ENCODE peak calls at places on chromosomes 13 and 19, in seven cellular contexts. I is astrocyte of the cerebellum; W is GM04503; L is left cardiac atrium; T is activated CD4-positive, CD25-positive, alpha-beta regulatory T cell; H is GM04504; G is activated CD8-positive, alpha-beta memory T cell treated with anti-CD3 and anti-CD28 coated beads for 4 hours. U is an unnamed sample.

GRCh38 chr13:50713849-50714248 is 129.6 kb downstream of the DLEU7 start:
- DNase-seq in G (no peak), H (peak), T (no peak), W (peak), I (peak), L (no peak), U (no peak)

GRCh38 chr13:113129921-113130750 is 7.5 kb downstream of the F10 start:
- DNase-seq in G (no peak), W (no peak), T (no peak), L (peak), H (no peak), I (no peak), U (no peak)

GRCh38 chr19:35140898-35141626 is 2.0 kb upstream of the FXYD7 start:
- DNase-seq in H (peak), T (peak), W (no peak), I (peak), G (peak), L (peak), U (peak)

GRCh38 chr13:100473087-100473486 is 115.5 kb downstream of the GGACT start:
- DNase-seq in I (no peak), L (no peak), T (no peak), W (no peak), H (no peak), G (no peak), U (no peak)

GRCh38 chr13:36088001-36088400 is 43.2 kb downstream of the DCLK1 start:
- DNase-seq in L (no peak), G (no peak), I (no peak), H (no peak), W (no peak), T (no peak), U (no peak)

GRCh38 chr13:21465710-21466160 is 6.6 kb upstream of the ZDHHC20 start:
- DNase-seq in I (no peak), T (no peak), G (no peak), L (no peak), H (no peak), W (no peak), U (no peak)

GRCh38 chr13:94123543-94123942 is 355.9 kb downstream of the DCT start:
- DNase-seq in L (no peak), H (no peak), I (no peak), T (no peak), W (no peak), G (no peak), U (no peak)

GRCh38 chr13:74889321-74889720 is 592.6 kb downstream of the TBC1D4 start:
- DNase-seq in H (no peak), G (no peak), W (no peak), I (no peak), L (no peak), T (no peak), U (no peak)

GRCh38 chr13:22198656-22199217 is 527.9 kb downstream of the FGF9 start:
- DNase-seq in G (no peak), L (no peak), T (no peak), H (no peak), I (no peak), W (no peak), U (no peak)

GRCh38 chr13:29507356-29507755 is 88.1 kb downstream of the SLC7A1 start:
- DNase-seq in H (no peak), W (no peak), G (no peak), I (no peak), L (no peak), T (no peak), U (no peak)

GRCh38 chr19:35913589-35913988 is 5.5 kb upstream of the TYROBP start:
- DNase-seq in I (no peak), W (no peak), H (no peak), T (no peak), L (no peak), G (no peak), U (no peak)

GRCh38 chr13:100789481-100789880 is 114.9 kb upstream of the TMTC4 start:
- DNase-seq in H (no peak), G (no peak), W (no peak), L (no peak), I (peak), T (no peak), U (no peak)

U was measured in stimulated activated CD8-positive, alpha-beta memory T cell treated with anti-CD3 and anti-CD28 coated beads, Interleukin-7, amount 100 ng/mL, for 48 hours.